ENCODE peak calls at places on chromosomes 7 and 10, in eight cellular contexts. A is lower leg skin, U is GM12865, C is AG04450, J is mammary epithelial cell, R is fibroblast of mammary gland, L is H9, W is AG10803. I is an unnamed sample.

GRCh38 chr7:116999316-116999715 is 46.0 kb downstream of the ST7 start:
- DNase-seq in L (no peak), A (no peak), W (peak), U (no peak), J (no peak), R (peak), C (no peak), I (peak)

GRCh38 chr10:52308251-52309031 is 5.6 kb upstream of the DKK1 start:
- DNase-seq in W (peak), J (peak), A (peak), U (peak), R (peak), L (peak), C (peak), I (peak)

GRCh38 chr7:36300696-36301350 is 88.8 kb upstream of the ANLN start:
- DNase-seq in R (no peak), C (no peak), A (no peak), L (no peak), J (no peak), U (no peak), W (peak), I (no peak)

GRCh38 chr10:131929122-131929845 is 28.5 kb downstream of the PPP2R2D start:
- DNase-seq in R (no peak), U (no peak), A (no peak), L (peak), J (no peak), C (no peak), W (no peak), I (no peak)

GRCh38 chr7:152121432-152121831 is 96.0 kb downstream of the GALNT11 start:
- DNase-seq in A (no peak), R (no peak), L (no peak), U (no peak), W (no peak), C (no peak), J (no peak), I (no peak)

GRCh38 chr7:91082854-91083495 is 181.3 kb upstream of the FZD1 start:
- DNase-seq in A (no peak), J (no peak), U (peak), L (no peak), C (no peak), W (peak), R (peak), I (peak)

GRCh38 chr7:44287488-44288380 is 37.7 kb downstream of the CAMK2B start:
- DNase-seq in J (no peak), W (no peak), L (peak), C (no peak), R (no peak), U (no peak), A (no peak), I (no peak)

GRCh38 chr7:89312561-89312960 is 517.0 kb upstream of the TEX47 start:
- DNase-seq in U (no peak), L (no peak), C (no peak), R (no peak), A (no peak), W (no peak), J (no peak), I (no peak)

GRCh38 chr7:506391-506831 is 13.2 kb downstream of the PDGFA start:
- DNase-seq in W (no peak), A (no peak), R (no peak), C (no peak), J (no peak), U (no peak), L (no peak), I (no peak)

GRCh38 chr7:159112136-159113011 is 32.3 kb downstream of the VIPR2 start:
- DNase-seq in C (no peak), J (no peak), A (no peak), W (no peak), U (no peak), L (no peak), R (no peak), I (no peak)

GRCh38 chr7:150451097-150451793 is 815 bp downstream of the GIMAP8 start:
- DNase-seq in A (peak), J (no peak), U (peak), W (no peak), C (no peak), L (no peak), R (no peak), I (no peak)

GRCh38 chr10:18793951-18794350 is 134.7 kb downstream of the ARL5B start:
- DNase-seq in R (peak), A (no peak), L (no peak), J (peak), C (peak), U (no peak), W (peak), I (peak)

GRCh38 chr10:30705625-30706149 is 76.1 kb upstream of the LYZL2 start:
- DNase-seq in L (no peak), W (no peak), U (peak), A (no peak), R (no peak), C (no peak), J (no peak), I (no peak)

GRCh38 chr10:26746111-26746510 is 48.6 kb downstream of the PDSS1 start:
- DNase-seq in R (no peak), C (no peak), U (no peak), J (no peak), L (no peak), A (no peak), W (no peak), I (no peak)

GRCh38 chr7:151058766-151059361 is 525 bp upstream of the SLC4A2 start:
- DNase-seq in R (peak), L (peak), J (peak), W (peak), U (peak), C (no peak), A (no peak), I (peak)

GRCh38 chr7:26292768-26293560 is 1.3 kb downstream of the SNX10 start:
- DNase-seq in W (no peak), U (peak), C (no peak), R (no peak), L (peak), J (no peak), A (no peak), I (no peak)

GRCh38 chr7:48875300-48875916 is 48.9 kb upstream of the CDC14C start:
- DNase-seq in L (peak), U (peak), C (no peak), J (peak), R (peak), W (peak), A (peak), I (peak)

GRCh38 chr10:92047215-92047614 is 123.6 kb downstream of the BTAF1 start:
- DNase-seq in R (no peak), W (peak), U (no peak), C (no peak), A (no peak), J (no peak), L (no peak), I (no peak)

GRCh38 chr10:50404021-50404823 is 152.9 kb upstream of the ASAH2 start:
- DNase-seq in J (no peak), C (no peak), W (no peak), A (no peak), R (no peak), L (no peak), U (no peak), I (no peak)

GRCh38 chr10:88565072-88565471 is 18.0 kb downstream of the RNLS start:
- DNase-seq in C (no peak), R (peak), W (peak), A (no peak), L (no peak), U (peak), J (peak), I (peak)
- TF ChIP-seq CTCF in C (peak), R (peak), W (peak), A (no peak), L (peak), U (peak), J (peak), I (peak)

GRCh38 chr10:31926765-31927596 is 1.6 kb downstream of the ARHGAP12 start:
- DNase-seq in A (no peak), C (no peak), W (no peak), L (no peak), R (no peak), U (no peak), J (peak), I (no peak)

GRCh38 chr10:31926154-31926553 is 2.5 kb downstream of the ARHGAP12 start:
- DNase-seq in A (no peak), R (peak), L (no peak), U (no peak), C (no peak), W (no peak), J (peak), I (no peak)

GRCh38 chr10:31928531-31929259 is at the start of gene ARHGAP12:
- DNase-seq in R (peak), A (peak), W (peak), U (peak), J (peak), L (peak), C (peak), I (peak)

GRCh38 chr10:31929260-31929985 is 792 bp upstream of the ARHGAP12 start:
- DNase-seq in W (no peak), R (peak), L (peak), U (peak), J (peak), A (peak), C (no peak), I (peak)

DNA sequence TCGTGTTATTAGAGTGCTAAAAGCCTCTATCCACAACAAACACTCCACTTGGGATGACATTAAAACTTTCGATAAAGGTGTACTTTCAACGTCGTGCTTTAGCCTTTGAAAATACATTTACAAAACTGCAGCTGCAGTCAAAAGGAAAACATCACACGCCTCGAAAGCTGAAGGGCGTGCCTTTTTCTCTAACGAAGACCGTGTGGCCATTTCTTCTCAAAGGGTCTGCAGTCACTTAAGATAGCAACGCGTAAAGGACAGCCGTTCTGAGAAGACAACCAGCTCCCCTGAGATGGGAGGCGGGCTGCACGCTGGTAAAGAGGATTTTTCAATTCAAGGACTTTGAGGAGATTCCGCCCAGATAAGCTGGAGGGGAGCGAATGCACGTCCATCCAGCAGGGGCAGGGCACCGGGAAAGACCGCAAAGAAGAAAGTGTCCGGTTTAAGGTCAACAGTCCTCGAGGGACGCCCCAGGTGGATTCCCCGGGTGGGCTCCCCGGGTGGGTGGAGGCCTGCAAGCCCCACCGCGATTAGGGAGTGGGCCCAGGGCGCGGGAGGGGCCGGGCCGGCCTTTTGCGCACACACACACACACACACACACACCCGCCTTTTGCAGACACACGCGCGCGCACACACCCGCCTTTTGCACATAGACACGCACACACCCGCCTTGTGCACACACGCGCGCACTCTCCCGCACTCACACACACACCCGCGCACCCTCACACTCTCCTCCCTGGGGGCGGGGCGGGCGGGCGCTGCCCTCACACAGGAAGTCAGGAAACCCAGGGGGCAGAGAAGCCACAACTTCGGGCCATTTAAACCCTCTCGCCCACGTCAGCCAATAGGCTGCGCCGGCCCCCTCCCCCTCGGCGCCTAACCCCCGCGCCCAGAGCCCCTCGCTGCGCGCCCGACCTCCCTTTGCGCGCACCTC is 767 bp downstream of the ARHGAP12 start:
- DNase-seq in R (peak), J (peak), C (no peak), A (peak), L (peak), W (peak), U (peak), I (peak)
- TF ChIP-seq CTCF in R (peak), J (peak), C (peak), A (no peak), L (peak), W (peak), U (peak), I (peak)

DNA sequence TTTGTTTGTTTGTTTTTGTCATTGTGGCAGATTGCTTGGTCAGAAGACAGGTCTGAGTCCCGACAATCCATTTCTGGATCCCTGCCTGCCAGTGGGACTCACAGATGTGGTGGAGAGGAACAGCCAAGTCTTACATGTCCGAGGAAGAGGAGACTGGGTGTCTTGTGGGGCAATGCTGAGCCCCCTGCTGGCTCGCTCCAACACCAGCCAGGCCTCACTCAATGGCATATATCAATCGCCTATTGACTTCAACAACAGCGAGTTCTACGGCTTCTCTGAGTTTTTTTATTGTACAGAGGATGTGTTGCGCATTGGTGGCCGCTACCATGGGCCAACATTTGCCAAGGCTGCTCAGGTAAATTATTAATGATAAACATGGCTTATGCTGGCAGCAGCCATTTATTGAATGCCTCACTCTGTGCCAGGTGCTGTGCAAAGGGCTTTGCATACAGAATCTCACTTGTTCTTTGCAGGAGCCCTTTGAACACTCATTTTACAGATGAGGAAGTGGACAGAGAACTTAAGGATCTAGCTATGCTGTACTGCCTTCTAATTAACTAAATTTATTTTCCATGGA is 33.3 kb downstream of the COX15 start:
- DNase-seq in C (no peak), A (no peak), U (peak), W (no peak), J (no peak), L (no peak), R (no peak), I (no peak)
- TF ChIP-seq CTCF in C (peak), A (no peak), U (peak), W (no peak), J (no peak), L (peak), R (no peak), I (no peak)

DNA sequence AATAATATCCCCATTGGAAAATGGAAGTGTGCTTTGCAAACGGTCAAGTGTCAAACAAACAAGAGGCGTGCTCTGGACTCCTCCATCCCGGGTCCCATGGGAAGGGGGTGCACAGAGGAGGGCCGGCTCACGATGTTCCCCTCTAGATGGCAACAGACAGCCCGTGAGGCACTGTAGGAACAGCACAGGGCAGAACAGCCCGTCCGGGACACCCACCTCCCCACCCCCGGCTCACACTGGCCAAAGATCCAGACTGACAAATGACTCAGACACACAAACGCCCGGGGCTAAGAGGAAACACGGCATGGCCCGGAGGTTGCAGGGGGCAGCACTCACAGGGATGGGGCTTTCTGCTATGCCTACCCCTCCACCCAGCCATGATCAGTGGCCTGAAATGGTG is 4.9 kb upstream of the ELN start:
- DNase-seq in C (no peak), W (peak), J (peak), L (peak), R (peak), U (no peak), A (peak), I (peak)
- TF ChIP-seq CTCF in C (peak), W (no peak), J (no peak), L (no peak), R (no peak), U (no peak), A (no peak), I (peak)

GRCh38 chr10:88314362-88314761 is 268.8 kb downstream of the RNLS start:
- DNase-seq in W (peak), C (no peak), J (no peak), A (peak), R (peak), L (no peak), U (no peak), I (no peak)
- TF ChIP-seq CTCF in W (no peak), C (no peak), J (no peak), A (no peak), R (no peak), L (no peak), U (no peak), I (no peak)

GRCh38 chr7:73647725-73648592 is 19.7 kb upstream of the VPS37D start:
- DNase-seq in A (no peak), U (no peak), L (no peak), R (no peak), J (no peak), W (no peak), C (no peak), I (no peak)
- TF ChIP-seq CTCF in A (no peak), U (no peak), L (no peak), R (no peak), J (no peak), W (no peak), C (no peak), I (no peak)

DNA sequence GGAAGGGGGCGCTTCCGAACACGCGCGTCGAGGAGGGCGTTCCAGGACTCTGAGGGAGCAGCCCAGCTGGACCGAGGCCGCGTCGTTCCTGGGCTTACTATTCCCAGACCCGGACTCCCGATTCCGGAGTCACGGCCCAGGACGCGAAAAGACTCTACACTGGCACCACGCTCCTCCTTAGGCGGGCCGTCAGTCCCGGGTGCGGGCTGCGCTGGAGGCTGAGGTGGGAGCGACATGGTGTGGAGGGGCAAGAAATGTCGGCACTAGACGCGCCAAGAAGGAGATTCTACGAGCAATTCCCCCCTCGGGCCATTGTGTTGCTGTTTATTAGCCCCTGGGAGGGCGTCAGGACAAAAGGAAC is 584 bp upstream of the RUNDC3B start:
- DNase-seq in R (no peak), L (no peak), W (no peak), U (no peak), J (no peak), C (no peak), A (no peak), I (peak)
- TF ChIP-seq CTCF in R (no peak), L (no peak), W (no peak), U (no peak), J (no peak), C (no peak), A (no peak), I (no peak)